ENCODE peak calls at places on chromosomes 13 and 19, in seven cellular contexts. O is psoas muscle, G is substantia nigra, R is uterus, F is fibroblast of lung, U is GM23338, S is right atrium auricular region. H is an unnamed sample.

GRCh38 chr13:108895220-108895704 is 265.9 kb downstream of the MYO16 start:
- DNase-seq in O (no peak), G (no peak), R (no peak), F (peak), U (peak), S (no peak), H (no peak)

GRCh38 chr13:112693831-112694497 is 4.1 kb downstream of the ATP11A start:
- DNase-seq in O (no peak), G (no peak), R (no peak), F (peak), U (no peak), S (no peak), H (no peak)

GRCh38 chr13:75635101-75635620 is 969 bp upstream of the LMO7 start:
- DNase-seq in O (no peak), G (no peak), R (peak), F (no peak), U (peak), S (no peak), H (no peak)

GRCh38 chr13:21934309-21934708 is 263.4 kb downstream of the FGF9 start:
- DNase-seq in O (no peak), G (no peak), R (no peak), F (no peak), U (no peak), S (no peak), H (no peak)

GRCh38 chr13:44141213-44141724 is 232.4 kb upstream of the SERP2 start:
- DNase-seq in O (no peak), G (no peak), R (no peak), F (no peak), U (peak), S (no peak), H (peak)

GRCh38 chr13:108560092-108560491 is 69.3 kb upstream of the MYO16 start:
- DNase-seq in O (no peak), G (no peak), R (no peak), F (no peak), U (no peak), S (no peak), H (no peak)

GRCh38 chr13:75195479-75196111 is 286.4 kb downstream of the TBC1D4 start:
- DNase-seq in O (no peak), G (no peak), R (no peak), F (peak), U (peak), S (no peak), H (no peak)

GRCh38 chr19:2375341-2376121 is 15.5 kb downstream of the TMPRSS9 start:
- DNase-seq in O (no peak), G (no peak), R (no peak), F (no peak), U (no peak), S (no peak), H (no peak)

GRCh38 chr19:2543463-2544442 is 67.8 kb downstream of the GADD45B start:
- DNase-seq in O (peak), G (peak), R (peak), F (peak), U (peak), S (peak), H (peak)

GRCh38 chr19:31348416-31349159 is 648 bp downstream of the TSHZ3 start:
- DNase-seq in O (peak), G (no peak), R (peak), F (peak), U (peak), S (no peak), H (no peak)
- H3K27ac ChIP-seq in O (peak), G (no peak), R (peak), F (peak), U (no peak), S (peak), H (no peak)

GRCh38 chr13:99426426-99426825 is 74.8 kb upstream of the TM9SF2 start:
- DNase-seq in O (no peak), G (no peak), R (no peak), F (no peak), U (no peak), S (no peak), H (no peak)
- H3K27ac ChIP-seq in O (no peak), G (no peak), R (no peak), F (no peak), U (no peak), S (no peak), H (no peak)

GRCh38 chr19:49119411-49120324 is at the start of gene PPFIA3:
- DNase-seq in O (peak), G (peak), R (peak), F (peak), U (peak), S (peak), H (peak)
- H3K27ac ChIP-seq in O (peak), G (peak), R (peak), F (peak), U (no peak), S (peak), H (peak)

DNA sequence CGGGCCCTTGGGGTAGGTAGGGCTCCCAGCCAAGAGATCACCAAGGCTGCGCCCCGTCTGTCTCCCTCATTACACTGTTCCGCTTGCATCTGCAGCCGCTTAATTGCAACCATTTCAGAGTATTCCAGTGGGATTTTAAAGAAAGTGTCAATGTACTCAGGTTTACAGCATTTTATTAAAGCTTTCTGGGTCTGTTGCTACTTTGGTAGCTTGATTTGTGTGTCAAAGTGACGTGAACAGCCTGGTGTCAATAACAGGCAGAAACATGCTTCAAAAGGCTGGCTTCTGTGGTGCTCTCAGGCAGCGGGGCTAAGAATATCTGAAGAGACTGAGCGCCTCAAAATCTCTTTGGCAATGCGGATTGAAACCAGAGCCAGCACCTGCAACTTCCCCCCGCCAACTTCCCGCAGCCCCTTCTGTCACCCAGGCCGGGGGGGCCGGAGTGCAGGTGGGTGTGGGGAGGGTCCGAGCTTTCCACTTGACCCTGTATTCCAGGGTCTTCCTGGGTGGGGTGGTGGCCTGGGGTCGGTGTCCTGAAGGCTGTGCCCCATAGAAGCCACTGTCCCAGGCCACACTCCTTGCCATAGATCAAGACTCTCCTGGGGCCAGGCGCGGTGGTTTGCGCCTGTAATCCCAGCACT is 81.2 kb downstream of the KDM4B start:
- DNase-seq in O (no peak), G (no peak), R (no peak), F (no peak), U (no peak), S (no peak), H (no peak)
- H3K27ac ChIP-seq in O (no peak), G (no peak), R (no peak), F (no peak), U (no peak), S (no peak), H (no peak)

GRCh38 chr19:3673506-3674439 is 26.5 kb downstream of the PIP5K1C start:
- DNase-seq in O (no peak), G (no peak), R (no peak), F (no peak), U (no peak), S (no peak), H (no peak)
- H3K27ac ChIP-seq in O (no peak), G (no peak), R (peak), F (no peak), U (no peak), S (peak), H (no peak)

GRCh38 chr13:26468203-26468602 is 89.3 kb upstream of the WASF3 start:
- DNase-seq in O (no peak), G (no peak), R (no peak), F (no peak), U (no peak), S (peak), H (no peak)

GRCh38 chr13:26465514-26465913 is 92.0 kb upstream of the WASF3 start:
- DNase-seq in O (no peak), G (no peak), R (no peak), F (no peak), U (no peak), S (peak), H (no peak)

GRCh38 chr13:26469602-26470001 is 87.9 kb upstream of the WASF3 start:
- DNase-seq in O (no peak), G (no peak), R (no peak), F (no peak), U (no peak), S (peak), H (no peak)

GRCh38 chr13:26463848-26464247 is 93.6 kb upstream of the WASF3 start:
- DNase-seq in O (no peak), G (no peak), R (no peak), F (no peak), U (no peak), S (peak), H (no peak)

GRCh38 chr13:26465954-26466353 is 91.5 kb upstream of the WASF3 start:
- DNase-seq in O (no peak), G (no peak), R (no peak), F (no peak), U (no peak), S (peak), H (no peak)
- H3K27ac ChIP-seq in O (no peak), G (no peak), R (no peak), F (no peak), U (no peak), S (no peak), H (no peak)

GRCh38 chr19:33868821-33869412 is 72.2 kb downstream of the KCTD15 start:
- DNase-seq in O (peak), G (peak), R (peak), F (peak), U (peak), S (no peak), H (no peak)
- H3K27ac ChIP-seq in O (no peak), G (no peak), R (peak), F (no peak), U (no peak), S (no peak), H (no peak)

DNA sequence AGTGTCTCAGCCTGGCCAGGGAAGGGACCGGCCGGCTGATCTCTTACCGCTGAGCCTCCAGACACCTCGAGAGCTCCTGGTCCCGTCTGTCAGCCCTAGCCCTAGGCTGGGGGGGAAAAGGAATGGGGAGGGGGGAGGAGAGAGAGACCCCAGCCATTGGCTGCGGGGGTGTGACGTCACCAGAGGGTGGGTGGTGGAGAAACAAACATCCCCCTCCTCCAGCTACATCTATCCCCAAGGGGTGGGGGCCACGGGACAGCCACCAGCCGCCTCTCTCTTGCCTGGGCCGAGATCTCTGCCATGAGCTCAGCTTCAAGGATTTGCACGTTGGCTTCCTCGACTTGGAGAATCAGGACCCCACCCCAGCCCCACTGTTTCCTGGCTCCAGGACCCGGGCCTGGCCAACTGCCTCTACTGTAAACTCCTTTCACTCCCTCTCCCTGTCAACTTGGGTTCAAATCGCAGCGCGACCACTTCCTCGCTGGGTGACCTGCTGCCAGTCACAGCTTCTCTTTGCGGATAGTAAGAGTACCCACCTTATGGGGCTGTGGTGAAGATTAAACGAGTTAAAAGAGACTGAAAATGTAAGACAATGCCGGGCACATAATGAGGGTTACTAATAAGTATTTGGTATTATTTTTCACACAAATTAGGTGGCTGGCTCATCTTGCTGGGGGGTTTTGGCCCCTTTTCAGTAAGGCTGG is at the start of gene PRX:
- DNase-seq in O (no peak), G (no peak), R (no peak), F (no peak), U (peak), S (no peak), H (no peak)
- H3K27ac ChIP-seq in O (peak), G (no peak), R (peak), F (no peak), U (no peak), S (peak), H (no peak)

H was measured in pancreas.